ENCODE peak calls at places on chromosomes 1 and 21, in seven cellular contexts. C is fibroblast of pulmonary artery, X is WTC11, Y is GM23338, Z is astrocyte, G is adrenal gland, I is transverse colon. O is an unnamed sample.

GRCh38 chr21:44049182-44049581 is 37.1 kb downstream of the TRAPPC10 start:
- DNase-seq in C (no peak), X (no peak), Y (no peak), Z (no peak), G (peak), I (no peak), O (no peak)

GRCh38 chr1:102872526-102872925 is 235.8 kb downstream of the COL11A1 start:
- DNase-seq in C (no peak), X (no peak), Y (peak), Z (no peak), G (no peak), I (no peak), O (peak)

GRCh38 chr1:245858683-245859509 is 648.2 kb downstream of the SMYD3 start:
- DNase-seq in C (peak), X (no peak), Y (no peak), Z (peak), G (no peak), I (no peak), O (no peak)

GRCh38 chr1:207079706-207080246 is 8.9 kb upstream of the C4BPB start:
- DNase-seq in C (no peak), X (no peak), Y (no peak), Z (no peak), G (no peak), I (no peak), O (no peak)

GRCh38 chr1:220717800-220718640 is 27.9 kb downstream of the C1orf115 start:
- DNase-seq in C (no peak), X (no peak), Y (no peak), Z (no peak), G (no peak), I (no peak), O (no peak)

GRCh38 chr1:9201421-9202239 is 32.9 kb upstream of the H6PD start:
- DNase-seq in C (peak), X (no peak), Y (peak), Z (peak), G (no peak), I (peak), O (no peak)

GRCh38 chr1:201310986-201311355 is 27.7 kb downstream of the PKP1 start:
- DNase-seq in C (no peak), X (no peak), Y (no peak), Z (peak), G (no peak), I (no peak), O (no peak)

GRCh38 chr1:96927125-96927524 is 205.5 kb downstream of the PTBP2 start:
- DNase-seq in C (peak), X (no peak), Y (no peak), Z (peak), G (no peak), I (no peak), O (no peak)

GRCh38 chr1:36217667-36218066 is 6.6 kb upstream of the THRAP3 start:
- DNase-seq in C (peak), X (no peak), Y (no peak), Z (no peak), G (no peak), I (no peak), O (no peak)

GRCh38 chr1:218347713-218348627 is 2.8 kb downstream of the TGFB2 start:
- DNase-seq in C (peak), X (no peak), Y (peak), Z (peak), G (no peak), I (no peak), O (no peak)

GRCh38 chr1:113903496-113904291 is 905 bp downstream of the AP4B1 start:
- DNase-seq in C (no peak), X (no peak), Y (no peak), Z (no peak), G (peak), I (no peak), O (no peak)

GRCh38 chr1:41333146-41333784 is 28.0 kb upstream of the FOXO6 start:
- DNase-seq in C (peak), X (no peak), Y (no peak), Z (peak), G (peak), I (no peak), O (no peak)

GRCh38 chr1:68229927-68230812 is 2.2 kb downstream of the WLS start:
- DNase-seq in C (peak), X (no peak), Y (peak), Z (peak), G (no peak), I (no peak), O (no peak)

GRCh38 chr21:31299291-31300147 is 44.5 kb downstream of the TIAM1 start:
- DNase-seq in C (no peak), X (no peak), Y (no peak), Z (no peak), G (no peak), I (no peak), O (no peak)

GRCh38 chr1:216081445-216081844 is 341.8 kb downstream of the USH2A start:
- DNase-seq in C (no peak), X (no peak), Y (no peak), Z (no peak), G (no peak), I (no peak), O (no peak)

GRCh38 chr1:50195205-50195604 is 86.5 kb downstream of the ELAVL4 start:
- DNase-seq in C (no peak), X (no peak), Y (peak), Z (no peak), G (no peak), I (no peak), O (no peak)

GRCh38 chr1:67532452-67533216 is 102.4 kb upstream of the SERBP1 start:
- DNase-seq in C (peak), X (peak), Y (peak), Z (peak), G (peak), I (peak), O (no peak)

GRCh38 chr1:20732071-20732587 is 374 bp downstream of the SH2D5 start:
- DNase-seq in C (peak), X (peak), Y (peak), Z (peak), G (peak), I (peak), O (peak)

DNA sequence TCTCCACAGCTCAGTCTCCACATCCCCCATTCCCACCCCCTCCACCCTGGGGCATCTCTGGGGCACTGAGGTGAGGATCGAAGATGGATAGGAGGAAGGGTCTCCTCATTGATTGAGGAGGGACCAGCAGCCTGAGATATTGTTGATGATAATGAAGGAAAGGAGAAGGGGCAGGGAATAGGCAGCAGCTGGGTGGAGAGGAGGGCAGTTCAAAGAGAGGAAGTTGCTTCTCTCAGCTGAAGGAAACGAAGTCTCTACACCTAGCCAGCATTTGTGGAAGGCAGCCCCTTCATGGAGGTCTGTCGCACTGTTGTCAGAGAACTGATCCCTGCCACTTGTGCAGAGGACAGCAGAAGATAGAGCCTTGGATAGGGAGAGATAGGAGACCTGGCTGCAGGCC is 5.7 kb downstream of the KNCN start:
- DNase-seq in C (no peak), X (no peak), Y (no peak), Z (no peak), G (no peak), I (no peak), O (no peak)
- TF ChIP-seq CTCF in C (no peak), X (no peak), Y (no peak), Z (no peak), G (no peak), I (no peak), O (no peak)

GRCh38 chr1:166785987-166786386 is 53.3 kb upstream of the POGK start:
- DNase-seq in C (no peak), X (no peak), Y (peak), Z (no peak), G (no peak), I (no peak), O (no peak)
- TF ChIP-seq CTCF in C (no peak), X (no peak), Y (peak), Z (no peak), G (peak), I (no peak), O (no peak)

DNA sequence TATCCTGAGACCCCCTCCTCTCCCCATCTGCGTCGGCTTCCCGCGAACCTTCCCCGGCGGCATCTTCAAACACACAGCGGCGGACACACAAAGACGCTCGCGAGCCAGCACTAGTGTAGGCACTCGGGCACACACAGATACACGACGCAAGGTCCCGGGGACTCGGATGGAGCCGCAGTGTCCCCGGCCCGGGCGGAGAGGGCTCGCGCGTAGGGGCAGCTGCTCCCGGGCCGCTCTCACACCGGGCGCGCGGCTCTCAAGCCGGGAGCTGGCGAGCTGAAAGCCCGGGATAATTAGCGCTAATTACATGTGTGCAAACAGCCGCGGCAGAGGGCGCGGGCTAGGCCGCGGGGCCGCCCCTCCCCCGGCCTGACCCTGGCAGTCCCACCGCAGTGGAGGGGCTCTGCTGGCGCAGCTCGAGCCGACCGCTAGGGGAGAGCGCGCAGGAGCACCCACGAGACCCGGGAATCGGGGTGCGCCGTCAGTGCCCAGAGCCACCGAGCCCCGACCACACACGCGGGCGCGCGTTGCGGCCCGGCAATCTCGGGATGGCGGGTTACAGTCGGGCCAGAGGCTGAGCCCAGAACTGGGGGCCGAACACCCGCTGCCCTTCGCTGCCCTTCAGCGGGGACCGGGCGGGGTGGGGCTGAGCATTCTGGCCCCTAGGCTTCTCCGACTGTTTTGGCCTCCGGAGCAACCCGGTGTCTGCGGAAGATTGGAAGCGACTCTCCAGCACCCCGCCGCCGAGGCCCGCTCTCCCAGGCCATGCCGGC is 271.6 kb downstream of the FOXD2 start:
- DNase-seq in C (no peak), X (peak), Y (peak), Z (no peak), G (no peak), I (peak), O (no peak)
- TF ChIP-seq CTCF in C (peak), X (no peak), Y (peak), Z (no peak), G (peak), I (peak), O (peak)

GRCh38 chr21:34857874-34858273 is 189.1 kb downstream of the CLIC6 start:
- DNase-seq in C (no peak), X (no peak), Y (peak), Z (no peak), G (no peak), I (no peak), O (no peak)
- TF ChIP-seq CTCF in C (peak), X (no peak), Y (peak), Z (peak), G (no peak), I (no peak), O (no peak)

DNA sequence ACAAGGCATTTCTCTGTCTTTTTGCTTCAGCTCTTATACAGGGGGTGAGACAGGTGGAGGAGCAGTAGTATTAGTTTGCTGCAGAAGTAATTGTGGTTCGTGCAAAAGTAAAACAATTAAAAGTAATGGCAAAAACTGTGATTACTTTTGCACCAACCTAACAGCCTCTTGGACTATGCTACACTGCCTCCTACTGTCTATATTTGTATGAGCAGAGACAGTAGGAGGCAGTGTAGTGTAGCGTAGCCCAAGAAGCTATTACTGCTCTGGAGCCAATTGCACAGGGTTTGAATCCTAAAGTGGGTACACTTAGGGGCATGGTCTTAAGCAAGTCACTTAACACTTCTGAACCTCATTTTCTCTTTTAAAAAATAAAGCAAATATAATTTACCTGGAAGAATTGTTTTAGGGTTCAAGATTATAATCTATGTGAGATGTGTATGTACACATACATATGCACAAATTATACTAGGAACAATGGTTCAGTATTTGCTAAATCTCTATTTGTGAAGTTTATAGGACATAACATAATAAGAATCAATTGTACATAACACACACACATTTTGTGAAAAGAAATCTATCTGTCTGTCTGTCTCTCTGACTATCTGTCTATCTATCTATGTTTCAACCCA is 103.8 kb downstream of the BRINP3 start:
- DNase-seq in C (peak), X (no peak), Y (peak), Z (peak), G (no peak), I (no peak), O (no peak)
- TF ChIP-seq CTCF in C (peak), X (peak), Y (peak), Z (peak), G (peak), I (peak), O (peak)

DNA sequence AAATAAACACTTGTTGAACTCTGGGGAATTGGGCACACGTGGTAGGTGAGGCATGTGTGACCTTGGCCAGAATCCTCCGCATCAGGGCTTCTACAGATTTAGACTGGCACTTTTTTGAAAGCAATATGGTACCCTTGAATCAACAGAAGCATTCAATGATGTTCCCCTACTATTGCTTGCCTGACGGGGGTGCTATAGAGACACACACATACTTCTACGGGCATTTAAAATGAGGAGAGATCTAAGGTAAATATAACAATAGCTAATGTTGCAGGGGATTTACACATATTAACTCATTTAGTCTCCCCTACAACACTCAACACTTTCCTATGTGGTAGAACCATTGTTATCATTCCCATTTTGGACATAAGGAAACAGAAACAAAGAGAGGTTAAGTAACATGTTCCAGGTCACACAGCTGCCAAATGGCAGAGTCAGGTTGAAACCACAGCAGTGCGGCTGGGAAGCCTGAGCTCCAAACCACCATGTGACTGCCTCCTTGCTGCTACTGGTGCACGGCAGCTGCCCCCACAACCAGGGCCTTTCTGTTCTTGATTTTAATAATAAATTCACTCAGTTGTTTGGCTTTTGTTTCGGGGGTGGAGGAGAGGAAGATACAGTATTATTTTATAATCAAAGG is 147.4 kb downstream of the ZNF281 start:
- DNase-seq in C (no peak), X (no peak), Y (peak), Z (no peak), G (no peak), I (no peak), O (no peak)
- TF ChIP-seq CTCF in C (peak), X (peak), Y (peak), Z (no peak), G (no peak), I (no peak), O (no peak)

DNA sequence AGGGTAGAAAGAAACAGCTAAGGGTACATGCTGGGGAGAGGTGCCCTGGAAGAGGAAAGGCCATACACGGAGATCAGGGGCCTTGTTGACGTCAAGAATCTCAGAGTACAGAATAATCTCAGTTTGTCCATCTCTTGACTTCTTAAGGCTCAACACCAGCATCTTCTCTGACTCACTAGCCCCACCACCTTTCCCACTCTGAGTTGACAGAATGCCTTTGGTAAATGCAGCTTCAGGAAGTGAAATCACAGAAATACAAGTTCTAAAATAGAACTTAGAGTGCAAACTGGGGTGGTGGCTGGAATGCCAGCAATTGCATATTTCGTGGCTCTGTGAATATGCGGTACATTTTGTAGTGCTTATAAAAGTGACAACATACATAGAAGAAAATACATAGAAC is 1.6 kb downstream of the COG2 start:
- DNase-seq in C (peak), X (no peak), Y (no peak), Z (peak), G (no peak), I (peak), O (no peak)
- TF ChIP-seq CTCF in C (no peak), X (no peak), Y (no peak), Z (no peak), G (no peak), I (no peak), O (no peak)

O was measured in spleen.